ENCODE peak calls at places on chromosome 9, in six cellular contexts. U, G, B, L, O and A are unnamed samples.

GRCh38 chr9:98657897-98658296 is 50.8 kb downstream of the GABBR2 start:
- DNase-seq in U (no peak), G (no peak), B (no peak), L (no peak), O (no peak), A (no peak)

GRCh38 chr9:81032030-81032572 is 657.2 kb downstream of the TLE1 start:
- DNase-seq in U (no peak), G (no peak), B (no peak), L (no peak), O (no peak), A (no peak)

GRCh38 chr9:136172412-136173079 is 32.4 kb downstream of the LHX3 start:
- DNase-seq in U (no peak), G (no peak), B (peak), L (no peak), O (no peak), A (no peak)

GRCh38 chr9:99251157-99251556 is 29.1 kb downstream of the SEC61B start:
- DNase-seq in U (no peak), G (no peak), B (no peak), L (no peak), O (no peak), A (no peak)

GRCh38 chr9:124602204-124602603 is 95.0 kb upstream of the NR5A1 start:
- DNase-seq in U (no peak), G (no peak), B (no peak), L (no peak), O (no peak), A (no peak)

GRCh38 chr9:136467766-136468165 is 15.1 kb downstream of the SEC16A start:
- DNase-seq in U (no peak), G (no peak), B (no peak), L (no peak), O (no peak), A (no peak)

GRCh38 chr9:81396528-81396927 is 292.8 kb downstream of the TLE1 start:
- DNase-seq in U (no peak), G (no peak), B (peak), L (no peak), O (no peak), A (no peak)

GRCh38 chr9:76415731-76416130 is 21.5 kb upstream of the RFK start:
- DNase-seq in U (no peak), G (no peak), B (peak), L (no peak), O (no peak), A (no peak)

GRCh38 chr9:135501261-135502167 is 1.0 kb downstream of the MRPS2 start:
- DNase-seq in U (no peak), G (no peak), B (no peak), L (no peak), O (no peak), A (no peak)

GRCh38 chr9:21995652-21996275 is 1.2 kb downstream of the CDKN2B-AS1 start:
- DNase-seq in U (no peak), G (no peak), B (peak), L (no peak), O (no peak), A (no peak)

GRCh38 chr9:27445057-27445990 is 78.8 kb upstream of the IFNK start:
- DNase-seq in U (no peak), G (no peak), B (no peak), L (no peak), O (no peak), A (no peak)

GRCh38 chr9:9790216-9790872 is 822.5 kb downstream of the PTPRD start:
- DNase-seq in U (no peak), G (no peak), B (peak), L (peak), O (no peak), A (no peak)

GRCh38 chr9:110351009-110351467 is 13.4 kb upstream of the TXNDC8 start:
- DNase-seq in U (no peak), G (no peak), B (no peak), L (no peak), O (no peak), A (no peak)

GRCh38 chr9:133162802-133163558 is 734 bp downstream of the GBGT1 start:
- DNase-seq in U (no peak), G (no peak), B (no peak), L (no peak), O (no peak), A (no peak)

GRCh38 chr9:35869621-35870216 is 482 bp downstream of the OR13J1 start:
- DNase-seq in U (no peak), G (no peak), B (no peak), L (no peak), O (no peak), A (no peak)

GRCh38 chr9:70362952-70363351 is 51.5 kb downstream of the KLF9 start:
- DNase-seq in U (no peak), G (no peak), B (no peak), L (no peak), O (no peak), A (no peak)

GRCh38 chr9:15104826-15105420 is 194.7 kb upstream of the FREM1 start:
- DNase-seq in U (no peak), G (peak), B (peak), L (peak), O (peak), A (peak)

GRCh38 chr9:99807276-99807852 is 14.3 kb upstream of the NR4A3 start:
- DNase-seq in U (no peak), G (peak), B (peak), L (peak), O (peak), A (peak)

GRCh38 chr9:121744002-121744686 is 92.7 kb downstream of the DAB2IP start:
- DNase-seq in U (no peak), G (peak), B (peak), L (peak), O (no peak), A (no peak)

GRCh38 chr9:137241490-137242328 is 622 bp downstream of the TUBB4B start:
- DNase-seq in U (peak), G (no peak), B (no peak), L (peak), O (peak), A (peak)

GRCh38 chr9:110623462-110624025 is 44.0 kb upstream of the SVEP1 start:
- DNase-seq in U (no peak), G (no peak), B (peak), L (no peak), O (no peak), A (no peak)